ENCODE peak calls at places on chromosomes 16 and 17, in seven cellular contexts. T, B, F, P, I, Z and Q are unnamed samples.

GRCh38 chr17:39699818-39700147 is at the start of gene ERBB2:
- DNase-seq in T (no peak), B (peak), F (peak), P (peak), I (peak), Z (peak), Q (peak)

GRCh38 chr17:49522329-49522890 is 27.3 kb downstream of the NGFR start:
- DNase-seq in T (no peak), B (no peak), F (no peak), P (no peak), I (no peak), Z (no peak), Q (no peak)

GRCh38 chr17:16491131-16491702 is 776 bp downstream of the LRRC75A start:
- DNase-seq in T (peak), B (peak), F (no peak), P (peak), I (no peak), Z (no peak), Q (no peak)

GRCh38 chr17:10631048-10631700 is 25.9 kb downstream of the MYH3 start:
- DNase-seq in T (no peak), B (no peak), F (no peak), P (no peak), I (no peak), Z (no peak), Q (no peak)

GRCh38 chr17:4953461-4953961 is 2.6 kb downstream of the ENO3 start:
- DNase-seq in T (no peak), B (no peak), F (peak), P (no peak), I (no peak), Z (no peak), Q (no peak)

GRCh38 chr16:86457621-86458456 is 52.5 kb upstream of the FOXF1 start:
- DNase-seq in T (no peak), B (no peak), F (peak), P (no peak), I (no peak), Z (peak), Q (peak)

GRCh38 chr17:6752068-6752909 is 3.6 kb upstream of the XAF1 start:
- DNase-seq in T (no peak), B (peak), F (peak), P (no peak), I (peak), Z (peak), Q (peak)

GRCh38 chr17:39867084-39867890 is 715 bp upstream of the ZPBP2 start:
- DNase-seq in T (peak), B (no peak), F (no peak), P (no peak), I (no peak), Z (no peak), Q (no peak)

GRCh38 chr16:54511181-54511731 is 224.7 kb upstream of the IRX3 start:
- DNase-seq in T (no peak), B (no peak), F (peak), P (no peak), I (no peak), Z (peak), Q (peak)

GRCh38 chr17:72710185-72710584 is 382.3 kb downstream of the SLC39A11 start:
- DNase-seq in T (no peak), B (no peak), F (no peak), P (no peak), I (no peak), Z (no peak), Q (no peak)

GRCh38 chr17:75684249-75684648 is 17.1 kb downstream of the SAP30BP start:
- DNase-seq in T (no peak), B (no peak), F (peak), P (no peak), I (no peak), Z (no peak), Q (no peak)

GRCh38 chr17:64920419-64921172 is 1.3 kb upstream of the LRRC37A3 start:
- DNase-seq in T (no peak), B (no peak), F (no peak), P (no peak), I (no peak), Z (no peak), Q (no peak)

GRCh38 chr16:2857451-2858244 is at the start of gene PRSS22:
- DNase-seq in T (no peak), B (peak), F (no peak), P (peak), I (no peak), Z (no peak), Q (no peak)

GRCh38 chr16:49488740-49489525 is 115.3 kb downstream of the C16orf78 start:
- DNase-seq in T (no peak), B (no peak), F (no peak), P (peak), I (no peak), Z (no peak), Q (no peak)

GRCh38 chr17:35241520-35241919 is 1.4 kb upstream of the SLFN5 start:
- DNase-seq in T (no peak), B (no peak), F (no peak), P (no peak), I (no peak), Z (no peak), Q (no peak)

GRCh38 chr17:50708050-50709000 is 611 bp upstream of the ANKRD40 start:
- DNase-seq in T (no peak), B (no peak), F (no peak), P (no peak), I (no peak), Z (no peak), Q (no peak)

GRCh38 chr16:27387724-27388123 is 14.2 kb upstream of the IL21R start:
- DNase-seq in T (no peak), B (no peak), F (no peak), P (no peak), I (no peak), Z (no peak), Q (no peak)

GRCh38 chr16:68370221-68370920 is 59.6 kb downstream of the PRMT7 start:
- DNase-seq in T (no peak), B (no peak), F (no peak), P (no peak), I (no peak), Z (no peak), Q (no peak)

GRCh38 chr16:4369006-4369766 is 2.5 kb upstream of the VASN start:
- DNase-seq in T (no peak), B (no peak), F (no peak), P (no peak), I (no peak), Z (no peak), Q (no peak)

GRCh38 chr17:72053069-72053846 is 67.6 kb upstream of the SOX9 start:
- DNase-seq in T (no peak), B (peak), F (no peak), P (no peak), I (no peak), Z (no peak), Q (no peak)

GRCh38 chr17:49646391-49647255 is 31.3 kb downstream of the SPOP start:
- DNase-seq in T (no peak), B (no peak), F (peak), P (no peak), I (peak), Z (peak), Q (no peak)

GRCh38 chr17:28053044-28053670 is 10.7 kb downstream of the NLK start:
- DNase-seq in T (no peak), B (no peak), F (peak), P (no peak), I (no peak), Z (no peak), Q (no peak)

GRCh38 chr17:77555110-77555509 is 403.4 kb upstream of the TNRC6C start:
- DNase-seq in T (no peak), B (no peak), F (no peak), P (no peak), I (no peak), Z (no peak), Q (no peak)

GRCh38 chr17:50507871-50508572 is at the start of gene MYCBPAP:
- DNase-seq in T (peak), B (peak), F (peak), P (peak), I (no peak), Z (no peak), Q (peak)

GRCh38 chr17:34081269-34081668 is 173.8 kb upstream of the CCL2 start:
- DNase-seq in T (no peak), B (no peak), F (no peak), P (no peak), I (no peak), Z (no peak), Q (no peak)

GRCh38 chr17:21395764-21396163 is 19.6 kb downstream of the KCNJ12 start:
- DNase-seq in T (no peak), B (no peak), F (no peak), P (no peak), I (no peak), Z (no peak), Q (no peak)

DNA sequence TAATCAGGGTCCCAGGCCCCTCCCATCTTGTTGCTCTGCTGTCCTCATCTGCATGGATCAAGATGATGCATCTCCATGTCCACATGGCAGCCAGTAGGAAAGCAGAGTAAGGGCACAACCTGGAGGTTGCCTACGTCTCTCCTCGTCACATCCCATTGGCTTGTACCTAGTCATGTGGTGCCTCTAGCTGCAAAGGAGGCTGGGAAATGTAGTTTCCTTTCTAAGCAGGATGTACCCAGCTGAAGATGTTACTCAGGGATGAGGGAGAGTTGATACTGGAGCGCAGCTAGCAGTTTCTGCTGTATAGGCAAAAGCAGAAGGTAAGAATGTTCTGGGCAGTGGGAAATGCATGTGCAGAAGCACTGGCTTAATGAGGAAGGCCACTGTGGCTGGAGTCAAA is 20.8 kb downstream of the ABCC1 start:
- DNase-seq in T (no peak), B (no peak), F (no peak), P (no peak), I (no peak), Z (no peak), Q (no peak)
- TF ChIP-seq CTCF in T (no peak), B (no peak), F (no peak), P (no peak), I (no peak), Z (no peak), Q (no peak)

GRCh38 chr17:12853921-12854320 is 64.6 kb downstream of the ARHGAP44 start:
- DNase-seq in T (no peak), B (no peak), F (no peak), P (no peak), I (no peak), Z (no peak), Q (no peak)
- TF ChIP-seq CTCF in T (no peak), B (no peak), F (no peak), P (no peak), I (no peak), Z (no peak), Q (no peak)

GRCh38 chr16:67294171-67294757 is 14.9 kb downstream of the PLEKHG4 start:
- DNase-seq in T (no peak), B (no peak), F (no peak), P (no peak), I (no peak), Z (no peak), Q (no peak)

GRCh38 chr16:67298277-67298676 is 18.9 kb downstream of the PLEKHG4 start:
- DNase-seq in T (no peak), B (no peak), F (no peak), P (no peak), I (no peak), Z (no peak), Q (no peak)

GRCh38 chr16:67291461-67291860 is 12.1 kb downstream of the PLEKHG4 start:
- DNase-seq in T (no peak), B (no peak), F (no peak), P (no peak), I (no peak), Z (no peak), Q (no peak)

GRCh38 chr16:67296422-67296821 is 17.1 kb downstream of the PLEKHG4 start:
- DNase-seq in T (no peak), B (no peak), F (peak), P (no peak), I (no peak), Z (peak), Q (no peak)

GRCh38 chr16:67294927-67295326 is 15.6 kb downstream of the PLEKHG4 start:
- DNase-seq in T (no peak), B (no peak), F (peak), P (no peak), I (no peak), Z (peak), Q (no peak)
- TF ChIP-seq CTCF in T (no peak), B (no peak), F (no peak), P (no peak), I (no peak), Z (peak), Q (peak)

DNA sequence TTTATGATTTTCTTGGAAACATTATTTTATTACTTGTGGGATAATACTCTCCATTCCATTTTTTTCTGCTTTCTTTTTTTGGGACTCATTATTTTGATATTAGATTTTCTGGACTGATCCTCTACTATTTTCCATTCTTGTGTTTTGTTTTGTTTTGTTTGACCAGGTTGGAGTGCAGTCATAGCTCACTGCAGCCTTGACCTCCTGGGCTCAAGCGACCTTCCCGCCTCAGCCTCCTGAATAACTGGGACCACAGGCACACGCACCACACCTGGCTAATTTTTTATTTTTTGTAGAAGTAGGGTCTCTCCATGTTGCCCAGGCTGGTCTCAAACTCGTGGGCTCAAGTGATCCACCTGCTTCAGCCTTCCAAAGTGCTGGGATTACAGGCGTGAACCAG is 44.1 kb downstream of the RBBP6 start:
- DNase-seq in T (no peak), B (no peak), F (no peak), P (no peak), I (no peak), Z (no peak), Q (no peak)
- TF ChIP-seq CTCF in T (no peak), B (no peak), F (no peak), P (no peak), I (no peak), Z (no peak), Q (no peak)

GRCh38 chr16:66427451-66427860 is 361 bp downstream of the BEAN1 start:
- DNase-seq in T (no peak), B (no peak), F (no peak), P (no peak), I (no peak), Z (no peak), Q (no peak)

GRCh38 chr16:66427871-66428681 is 981 bp downstream of the BEAN1 start:
- DNase-seq in T (no peak), B (no peak), F (peak), P (no peak), I (no peak), Z (no peak), Q (no peak)

GRCh38 chr16:66428682-66429251 is 1.7 kb downstream of the BEAN1 start:
- DNase-seq in T (no peak), B (no peak), F (no peak), P (no peak), I (no peak), Z (no peak), Q (no peak)

GRCh38 chr16:66430214-66430613 is 3.1 kb downstream of the BEAN1 start:
- DNase-seq in T (no peak), B (no peak), F (no peak), P (no peak), I (no peak), Z (no peak), Q (no peak)

DNA sequence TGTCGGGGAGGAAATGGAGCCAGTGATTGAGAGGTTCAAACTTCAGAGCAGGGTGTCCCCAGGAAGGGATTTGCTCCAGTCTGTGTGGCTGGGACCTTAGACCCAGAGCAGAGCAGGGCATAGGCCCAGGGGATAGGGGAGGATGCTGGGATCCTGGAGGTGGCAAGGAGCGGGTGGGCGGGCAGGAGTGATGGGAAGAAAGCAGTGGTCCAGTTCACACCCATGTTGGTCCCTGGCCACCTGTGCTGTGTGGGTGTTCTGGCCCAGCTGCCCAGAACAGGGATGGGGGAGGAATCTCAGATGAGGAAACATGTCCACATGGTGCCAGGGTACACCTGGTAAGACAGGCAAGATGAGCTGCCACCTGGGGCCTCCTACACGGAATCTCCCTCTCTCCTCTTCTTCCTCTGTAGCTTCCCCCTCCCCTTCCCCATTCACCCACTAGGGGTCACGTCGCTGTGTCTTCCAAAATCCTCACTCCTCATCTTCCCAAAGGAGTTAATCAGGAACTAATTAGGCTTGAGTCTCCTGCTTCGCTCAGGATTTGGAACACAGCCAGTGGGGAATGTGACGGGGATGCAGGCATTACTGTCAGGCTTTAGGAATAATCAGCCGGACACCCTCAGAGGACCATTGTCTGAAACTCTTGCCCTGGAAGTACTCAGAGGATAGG is 2.3 kb downstream of the BEAN1 start:
- DNase-seq in T (no peak), B (no peak), F (no peak), P (no peak), I (no peak), Z (no peak), Q (no peak)
- TF ChIP-seq CTCF in T (no peak), B (no peak), F (no peak), P (no peak), I (peak), Z (no peak), Q (no peak)

DNA sequence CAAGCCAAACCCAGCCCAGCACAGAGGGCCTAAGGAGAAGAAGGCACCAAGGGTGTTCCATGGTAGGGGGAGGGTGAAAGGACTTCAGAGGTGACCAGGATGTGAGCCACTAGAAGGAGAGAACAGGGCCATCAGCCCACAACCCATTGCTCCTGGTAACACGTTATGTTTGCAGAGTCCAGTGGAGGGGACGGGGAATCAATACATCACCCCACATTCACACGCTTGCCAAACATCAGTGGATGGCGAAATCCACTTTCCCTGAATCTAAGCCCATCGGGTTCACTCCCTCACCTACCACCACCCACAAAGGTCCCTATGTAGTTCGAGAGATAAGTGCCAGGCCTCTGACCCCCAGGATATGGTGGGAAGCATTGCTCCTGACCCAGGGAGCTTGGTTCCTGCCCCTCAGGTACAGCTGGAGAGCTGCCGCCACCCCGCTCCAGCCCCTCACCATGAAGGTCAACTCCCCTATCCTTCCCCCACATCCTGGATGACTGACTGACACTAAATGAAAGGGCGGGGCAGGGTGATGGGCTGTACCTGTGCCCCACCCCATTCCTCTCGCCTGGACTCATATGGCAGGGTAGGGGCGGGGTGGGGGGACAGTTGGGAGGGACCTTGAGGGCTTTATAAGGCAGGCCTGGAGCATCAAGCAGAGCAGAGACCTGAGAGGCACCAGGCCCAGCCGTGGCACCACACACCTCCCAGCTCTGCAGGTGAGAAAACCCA is at the start of gene GAST:
- DNase-seq in T (no peak), B (no peak), F (no peak), P (no peak), I (no peak), Z (no peak), Q (no peak)
- TF ChIP-seq CTCF in T (no peak), B (no peak), F (no peak), P (no peak), I (no peak), Z (no peak), Q (no peak)

GRCh38 chr16:22425847-22426246 is 51.4 kb upstream of the CDR2 start:
- DNase-seq in T (no peak), B (no peak), F (no peak), P (no peak), I (no peak), Z (no peak), Q (no peak)

GRCh38 chr16:22428654-22429053 is 54.2 kb upstream of the CDR2 start:
- DNase-seq in T (no peak), B (peak), F (no peak), P (no peak), I (no peak), Z (no peak), Q (no peak)

GRCh38 chr16:22424161-22424937 is 49.9 kb upstream of the CDR2 start:
- DNase-seq in T (no peak), B (peak), F (peak), P (no peak), I (no peak), Z (no peak), Q (peak)

GRCh38 chr16:22425036-22425801 is 50.8 kb upstream of the CDR2 start:
- DNase-seq in T (no peak), B (no peak), F (no peak), P (no peak), I (no peak), Z (no peak), Q (peak)

GRCh38 chr16:22427556-22427955 is 53.1 kb upstream of the CDR2 start:
- DNase-seq in T (no peak), B (no peak), F (no peak), P (no peak), I (no peak), Z (no peak), Q (no peak)
- TF ChIP-seq CTCF in T (no peak), B (no peak), F (no peak), P (no peak), I (no peak), Z (no peak), Q (no peak)

DNA sequence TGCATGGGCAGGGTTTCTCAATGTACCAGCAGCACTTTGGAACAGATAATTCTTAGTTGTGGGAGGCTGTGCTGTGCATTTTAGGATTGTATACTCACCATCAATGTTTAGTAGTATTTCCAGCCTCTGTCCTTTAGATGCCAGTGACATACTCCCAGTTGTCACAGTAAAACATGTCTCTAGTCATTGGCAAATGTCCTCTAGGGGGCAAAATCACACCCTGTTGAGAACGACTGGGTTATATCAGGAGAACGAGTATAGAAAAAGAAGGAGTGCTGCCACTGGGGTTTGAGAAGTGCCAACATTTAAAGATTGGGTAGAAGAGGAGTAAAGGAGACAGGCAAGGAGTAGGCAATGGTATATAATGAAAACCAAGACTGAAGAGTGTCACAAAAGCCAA is 37.9 kb upstream of the SMIM36 start:
- DNase-seq in T (no peak), B (no peak), F (no peak), P (no peak), I (no peak), Z (no peak), Q (no peak)
- TF ChIP-seq CTCF in T (no peak), B (no peak), F (peak), P (peak), I (no peak), Z (peak), Q (peak)

GRCh38 chr17:54900457-54901229 is at the start of gene TOM1L1:
- DNase-seq in T (no peak), B (peak), F (peak), P (peak), I (no peak), Z (peak), Q (no peak)
- TF ChIP-seq CTCF in T (no peak), B (peak), F (peak), P (no peak), I (peak), Z (peak), Q (no peak)